ENCODE peak calls at places on chromosomes 1 and 21, in eight cellular contexts. G is nephron progenitor cell, B is T-helper 2 cell, X is hippocampal formation, L is AG08396, K is heart left ventricle, Y is iris pigment epithelial cell, P is HTR-8/SVneo. H is an unnamed sample.

GRCh38 chr1:186903374-186904129 is 74.8 kb downstream of the PLA2G4A start:
- DNase-seq in B (no peak), X (no peak), Y (no peak), K (no peak), G (no peak), L (no peak), P (no peak), H (no peak)

GRCh38 chr21:44267655-44268142 is 6.0 kb upstream of the DNMT3L start:
- DNase-seq in G (no peak), P (no peak), B (no peak), Y (no peak), X (no peak), L (no peak), K (no peak), H (no peak)

GRCh38 chr1:85573348-85573747 is 7.2 kb upstream of the CCN1 start:
- DNase-seq in X (no peak), Y (no peak), B (no peak), G (no peak), K (no peak), L (no peak), P (no peak), H (no peak)

GRCh38 chr1:23728997-23729390 is 14.3 kb upstream of the ELOA start:
- DNase-seq in Y (no peak), L (no peak), P (no peak), X (no peak), G (no peak), B (no peak), K (no peak), H (no peak)

GRCh38 chr1:205453466-205453865 is 2.4 kb downstream of the BLACAT1 start:
- DNase-seq in L (no peak), P (no peak), X (no peak), K (no peak), G (no peak), B (no peak), Y (no peak), H (no peak)

GRCh38 chr1:234998174-234998741 is 130.4 kb downstream of the TOMM20 start:
- DNase-seq in L (no peak), X (no peak), P (no peak), G (no peak), B (no peak), K (peak; percentile 79), Y (no peak), H (no peak)

GRCh38 chr21:38993561-38993960 is 187.8 kb downstream of the ETS2 start:
- DNase-seq in K (peak; percentile 81), P (peak; percentile 79), G (no peak), B (no peak), Y (peak; percentile 91), L (peak; percentile 80), X (no peak), H (no peak)

GRCh38 chr21:46245213-46245915 is 16.8 kb upstream of the LSS start:
- DNase-seq in K (no peak), Y (no peak), G (no peak), B (no peak), L (no peak), X (no peak), P (no peak), H (no peak)

GRCh38 chr1:214558002-214558770 is 6.8 kb upstream of the PTPN14 start:
- DNase-seq in Y (peak; percentile 97), G (peak; percentile 42), P (peak; percentile 86), X (no peak), B (no peak), L (peak; percentile 63), K (no peak), H (no peak)

GRCh38 chr1:3588395-3588794 is 22.9 kb downstream of the MEGF6 start:
- DNase-seq in P (no peak), L (no peak), B (no peak), X (no peak), K (no peak), G (no peak), Y (no peak), H (no peak)

GRCh38 chr1:213103377-213104306 is 52.6 kb downstream of the RPS6KC1 start:
- DNase-seq in G (no peak), K (no peak), L (no peak), X (no peak), Y (no peak), P (no peak), B (no peak), H (no peak)

GRCh38 chr1:46615088-46615487 is 1.5 kb downstream of the MOB3C start:
- DNase-seq in G (no peak), K (no peak), P (no peak), X (no peak), L (no peak), Y (no peak), B (no peak), H (no peak)

GRCh38 chr1:205355054-205355453 is 1.7 kb downstream of the KLHDC8A start:
- DNase-seq in G (no peak), K (no peak), B (no peak), Y (peak; percentile 49), X (peak; percentile 35), P (no peak), L (no peak), H (no peak)

GRCh38 chr1:207755846-207756692 is 4.2 kb downstream of the CD46 start:
- DNase-seq in P (no peak), L (no peak), B (no peak), K (no peak), X (no peak), Y (no peak), G (no peak), H (no peak)

GRCh38 chr1:91742848-91743292 is 143.1 kb downstream of the TGFBR3 start:
- DNase-seq in B (no peak), G (no peak), X (no peak), L (no peak), Y (peak; percentile 78), K (peak; percentile 56), P (no peak), H (no peak)